ENCODE peak calls at places on chromosomes 12 and 14, in five cellular contexts. I, Q, W, E and F are unnamed samples.

GRCh38 chr14:99537399-99537798 is 56.2 kb downstream of the CCNK start:
- DNase-seq in Q (peak), E (peak), I (no peak), W (peak), F (no peak)

GRCh38 chr14:57560681-57561080 is 67.0 kb upstream of the CCDC198 start:
- DNase-seq in W (no peak), I (no peak), Q (no peak), E (no peak), F (no peak)

GRCh38 chr12:106709068-106709511 is 65.4 kb upstream of the RIC8B start:
- DNase-seq in W (no peak), I (no peak), Q (no peak), E (no peak), F (no peak)

GRCh38 chr14:49249022-49249421 is 337.2 kb downstream of the RPS29 start:
- DNase-seq in I (no peak), W (no peak), E (no peak), Q (no peak), F (no peak)

GRCh38 chr14:100523536-100524025 is 63.6 kb downstream of the BEGAIN start:
- DNase-seq in E (no peak), Q (no peak), W (peak), I (no peak), F (no peak)

GRCh38 chr12:5586201-5586600 is 154.3 kb downstream of the NTF3 start:
- DNase-seq in E (no peak), I (no peak), Q (peak), W (no peak), F (no peak)

GRCh38 chr12:16608346-16608745 is 2.4 kb upstream of the LMO3 start:
- DNase-seq in E (no peak), Q (no peak), I (no peak), W (no peak), F (no peak)

GRCh38 chr12:80196419-80196818 is 97.1 kb downstream of the OTOGL start:
- DNase-seq in Q (no peak), W (no peak), E (no peak), I (no peak), F (no peak)

GRCh38 chr12:109147954-109148353 is 31.6 kb downstream of the ACACB start:
- DNase-seq in Q (no peak), E (peak), W (peak), I (no peak), F (no peak)

GRCh38 chr12:104751024-104751570 is 207.0 kb downstream of the SLC41A2 start:
- DNase-seq in I (no peak), E (no peak), Q (no peak), W (no peak), F (no peak)

GRCh38 chr12:58310368-58310767 is 369.0 kb downstream of the ATP23 start:
- DNase-seq in E (no peak), Q (peak), I (no peak), W (no peak), F (no peak)

GRCh38 chr14:26363689-26364088 is 234.1 kb downstream of the NOVA1 start:
- DNase-seq in W (no peak), I (no peak), E (no peak), Q (no peak), F (no peak)

GRCh38 chr12:104958946-104959841 is 1.1 kb upstream of the SLC41A2 start:
- DNase-seq in E (no peak), I (no peak), W (no peak), Q (no peak), F (no peak)

GRCh38 chr14:62015945-62016344 is 253.7 kb downstream of the SNAPC1 start:
- DNase-seq in I (no peak), W (no peak), Q (no peak), E (no peak), F (no peak)

GRCh38 chr12:123075591-123076171 is 75.2 kb downstream of the PITPNM2 start:
- DNase-seq in Q (no peak), I (peak), W (no peak), E (peak), F (peak)

GRCh38 chr14:32468955-32469354 is 139.9 kb downstream of the AKAP6 start:
- DNase-seq in Q (peak), E (no peak), I (no peak), W (no peak), F (peak)

GRCh38 chr14:82776958-82777357 is 1243.3 kb upstream of the SEL1L start:
- DNase-seq in E (no peak), W (no peak), Q (no peak), I (no peak), F (no peak)

GRCh38 chr14:63972323-63972932 is 119.6 kb downstream of the SYNE2 start:
- DNase-seq in Q (no peak), E (no peak), W (no peak), I (no peak), F (no peak)

GRCh38 chr14:50955373-50956043 is 11.2 kb upstream of the PYGL start:
- DNase-seq in W (peak), I (no peak), Q (peak), E (peak), F (peak)

GRCh38 chr12:54591001-54591591 is 2.6 kb upstream of the PPP1R1A start:
- DNase-seq in Q (no peak), W (peak), E (no peak), I (no peak), F (no peak)

GRCh38 chr12:106173442-106173841 is 34.7 kb upstream of the NUAK1 start:
- DNase-seq in E (no peak), I (no peak), Q (no peak), W (no peak), F (no peak)

DNA sequence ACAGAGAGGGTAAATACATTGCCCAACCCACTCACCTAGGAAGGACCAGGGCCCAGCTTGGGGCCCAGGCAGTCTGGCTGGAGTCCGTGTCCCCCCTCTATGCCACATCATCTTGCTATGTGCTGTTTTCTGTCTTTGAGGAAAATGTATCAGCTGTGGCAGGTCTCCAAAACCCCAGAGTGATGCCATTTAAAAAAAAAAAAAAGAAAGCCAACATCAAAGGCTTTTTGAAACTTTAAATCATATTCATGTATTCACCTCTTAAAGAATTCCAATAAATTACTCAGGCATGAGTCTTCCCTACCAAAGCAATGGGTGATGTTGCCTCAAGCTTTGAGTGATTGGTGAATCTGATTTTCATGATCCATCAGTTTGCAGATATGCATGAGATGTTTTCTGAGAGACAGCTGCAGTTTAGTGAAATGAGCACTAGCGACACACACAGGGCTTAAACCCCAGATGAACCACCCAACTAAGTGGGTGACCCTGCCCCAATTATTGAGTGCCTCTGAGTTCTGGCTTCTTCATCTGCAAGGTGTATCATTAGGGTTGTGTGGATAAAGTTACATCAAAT is 6.1 kb downstream of the KRT81 start:
- DNase-seq in Q (peak), W (no peak), I (no peak), E (no peak), F (no peak)
- H3K27ac ChIP-seq in Q (peak), W (no peak), I (no peak), E (no peak), F (no peak)

DNA sequence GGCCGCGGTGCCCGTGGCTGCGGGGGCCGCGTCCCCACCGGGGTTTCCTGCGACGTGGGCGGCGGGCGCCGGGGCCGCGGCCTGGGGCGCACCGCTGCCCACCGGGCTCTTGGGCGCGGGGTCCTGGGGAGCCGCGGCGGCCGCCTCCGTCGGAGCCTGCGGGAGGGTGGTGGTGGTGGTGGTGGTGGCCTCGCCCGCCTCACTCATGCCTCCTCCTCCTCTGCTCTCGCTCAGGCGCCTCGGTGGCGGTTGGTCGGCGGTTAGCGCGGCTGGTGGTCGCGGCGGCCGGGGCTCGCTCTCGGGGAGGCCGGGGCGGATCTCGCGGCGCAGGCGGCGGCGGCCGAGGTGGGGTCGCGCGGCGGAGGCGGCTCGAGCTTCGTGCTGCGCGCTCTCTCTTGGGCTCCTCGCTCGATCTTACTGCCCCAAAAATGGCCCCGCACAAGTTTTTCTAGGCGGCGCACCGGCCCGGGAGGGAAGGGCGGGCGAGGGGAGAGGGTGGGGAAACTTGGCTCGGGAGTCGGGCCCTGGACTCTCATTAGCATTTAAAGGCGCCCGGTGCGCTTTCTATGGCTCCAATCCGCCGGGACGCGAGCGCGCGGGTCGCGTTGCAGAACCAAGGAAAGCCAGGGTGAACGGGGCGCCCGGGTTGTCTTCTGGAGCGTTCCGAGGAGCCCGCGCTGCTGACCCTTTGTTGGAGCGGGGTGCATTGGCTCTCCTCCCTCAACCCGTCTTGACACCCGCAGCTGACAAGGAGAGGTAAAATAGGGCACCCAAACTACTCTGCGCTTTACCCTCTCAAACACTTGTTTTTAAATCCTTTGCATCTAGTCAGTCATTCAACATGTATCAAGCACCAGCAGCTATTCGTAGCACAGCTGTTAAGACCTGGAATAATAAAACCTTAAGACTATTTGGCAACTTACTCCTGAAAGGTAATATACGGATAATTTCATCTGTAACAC is at the start of gene YBX3:
- DNase-seq in W (peak), E (peak), I (peak), Q (peak), F (peak)
- TF ChIP-seq POLR2A in W (peak), E (peak), I (no peak), Q (peak), F (no peak)

GRCh38 chr14:104782086-104782822 is 13.3 kb downstream of the AKT1 start:
- DNase-seq in E (no peak), Q (no peak), I (no peak), W (no peak), F (no peak)

GRCh38 chr14:104780513-104781030 is 15.0 kb downstream of the AKT1 start:
- DNase-seq in Q (no peak), E (no peak), W (no peak), I (no peak), F (no peak)

GRCh38 chr14:104779776-104780512 is 15.6 kb downstream of the AKT1 start:
- DNase-seq in W (no peak), E (no peak), Q (no peak), I (no peak), F (no peak)

GRCh38 chr14:104782823-104783170 is 12.8 kb downstream of the AKT1 start:
- DNase-seq in E (no peak), I (no peak), W (no peak), Q (no peak), F (no peak)

GRCh38 chr14:104781271-104782077 is 14.1 kb downstream of the AKT1 start:
- DNase-seq in E (no peak), W (no peak), Q (no peak), I (no peak), F (no peak)
- H3K27ac ChIP-seq in E (no peak), W (no peak), Q (no peak), I (no peak), F (no peak)

GRCh38 chr12:14885718-14886201 is at the start of gene MGP:
- DNase-seq in I (no peak), E (peak), W (peak), Q (no peak), F (peak)
- TF ChIP-seq POLR2A in I (no peak), E (peak), W (peak), Q (no peak), F (no peak)

GRCh38 chr14:65117795-65118746 is 15.8 kb upstream of the MAX start:
- DNase-seq in W (no peak), I (no peak), E (peak), Q (no peak), F (peak)
- H3K27ac ChIP-seq in W (no peak), I (no peak), E (peak), Q (no peak), F (peak)

GRCh38 chr12:3904999-3905398 is 31.8 kb upstream of the PARP11 start:
- DNase-seq in Q (no peak), E (no peak), W (no peak), I (no peak), F (no peak)
- TF ChIP-seq POLR2A in Q (no peak), E (no peak), W (no peak), I (no peak), F (no peak)